ENCODE peak calls at places on chromosomes 7 and 10, in ten cellular contexts. One of them, this sample, is unnamed.

GRCh38 chr7:159083001-159083697 is 61.5 kb downstream of the VIPR2 start:
- ATAC-seq in psoas muscle: peak; percentile 94
- ATAC-seq in HepG2: peak; percentile 22
- ATAC-seq in right lobe of liver: peak; percentile 20
- ATAC-seq in K562: no peak
- ATAC-seq in heart right ventricle: peak; percentile 68
- ATAC-seq in right cardiac atrium: peak; percentile 83
- ATAC-seq in naive thymus-derived CD4-positive, alpha-beta T cell: no peak
- ATAC-seq in foreskin keratinocyte: no peak
- ATAC-seq in GM12878: no peak
- ATAC-seq in this sample: peak; percentile 28

GRCh38 chr10:34824870-34825269 is 9.8 kb upstream of the PARD3 start:
- ATAC-seq in psoas muscle: no peak
- ATAC-seq in HepG2: peak; percentile 95
- ATAC-seq in right lobe of liver: peak; percentile 62
- ATAC-seq in K562: peak; percentile 53
- ATAC-seq in heart right ventricle: no peak
- ATAC-seq in right cardiac atrium: peak; percentile 41
- ATAC-seq in naive thymus-derived CD4-positive, alpha-beta T cell: peak; percentile 16
- ATAC-seq in foreskin keratinocyte: no peak
- ATAC-seq in GM12878: peak; percentile 85
- ATAC-seq in this sample: no peak

GRCh38 chr10:58050575-58050974 is 217.1 kb downstream of the IPMK start:
- ATAC-seq in psoas muscle: no peak
- ATAC-seq in HepG2: no peak
- ATAC-seq in right lobe of liver: no peak
- ATAC-seq in K562: no peak
- ATAC-seq in heart right ventricle: no peak
- ATAC-seq in right cardiac atrium: no peak
- ATAC-seq in naive thymus-derived CD4-positive, alpha-beta T cell: no peak
- ATAC-seq in foreskin keratinocyte: no peak
- ATAC-seq in GM12878: no peak
- ATAC-seq in this sample: no peak

GRCh38 chr7:115368998-115369397 is 447.1 kb downstream of the MDFIC start:
- ATAC-seq in psoas muscle: no peak
- ATAC-seq in HepG2: no peak
- ATAC-seq in right lobe of liver: no peak
- ATAC-seq in K562: no peak
- ATAC-seq in heart right ventricle: no peak
- ATAC-seq in right cardiac atrium: no peak
- ATAC-seq in naive thymus-derived CD4-positive, alpha-beta T cell: no peak
- ATAC-seq in foreskin keratinocyte: no peak
- ATAC-seq in GM12878: peak; percentile 86
- ATAC-seq in this sample: no peak

GRCh38 chr10:122688293-122688989 is 11.2 kb downstream of the C10orf120 start:
- ATAC-seq in psoas muscle: no peak
- ATAC-seq in HepG2: no peak
- ATAC-seq in right lobe of liver: peak; percentile 31
- ATAC-seq in K562: no peak
- ATAC-seq in heart right ventricle: peak; percentile 90
- ATAC-seq in right cardiac atrium: peak; percentile 82
- ATAC-seq in naive thymus-derived CD4-positive, alpha-beta T cell: no peak
- ATAC-seq in foreskin keratinocyte: no peak
- ATAC-seq in GM12878: no peak
- ATAC-seq in this sample: peak; percentile 57

GRCh38 chr10:100519321-100520051 is at the start of gene SEC31B:
- ATAC-seq in psoas muscle: peak; percentile 72
- ATAC-seq in HepG2: peak; percentile 97
- ATAC-seq in right lobe of liver: peak; percentile 79
- ATAC-seq in K562: no peak
- ATAC-seq in heart right ventricle: peak; percentile 91
- ATAC-seq in right cardiac atrium: peak; percentile 83
- ATAC-seq in naive thymus-derived CD4-positive, alpha-beta T cell: peak; percentile 13
- ATAC-seq in foreskin keratinocyte: peak; percentile 19
- ATAC-seq in GM12878: peak; percentile 23
- ATAC-seq in this sample: peak; percentile 76

GRCh38 chr10:126501828-126502227 is 113.6 kb upstream of the ADAM12 start:
- ATAC-seq in psoas muscle: no peak
- ATAC-seq in HepG2: no peak
- ATAC-seq in right lobe of liver: no peak
- ATAC-seq in K562: no peak
- ATAC-seq in heart right ventricle: no peak
- ATAC-seq in right cardiac atrium: no peak
- ATAC-seq in naive thymus-derived CD4-positive, alpha-beta T cell: no peak
- ATAC-seq in foreskin keratinocyte: no peak
- ATAC-seq in GM12878: no peak
- ATAC-seq in this sample: no peak

GRCh38 chr10:31698169-31698890 is 230.3 kb downstream of the ARHGAP12 start:
- ATAC-seq in psoas muscle: peak; percentile 71
- ATAC-seq in HepG2: no peak
- ATAC-seq in right lobe of liver: peak; percentile 18
- ATAC-seq in K562: no peak
- ATAC-seq in heart right ventricle: peak; percentile 61
- ATAC-seq in right cardiac atrium: peak; percentile 73
- ATAC-seq in naive thymus-derived CD4-positive, alpha-beta T cell: no peak
- ATAC-seq in foreskin keratinocyte: no peak
- ATAC-seq in GM12878: no peak
- ATAC-seq in this sample: peak; percentile 79

GRCh38 chr7:34282271-34282670 is 375.7 kb upstream of the NPSR1 start:
- ATAC-seq in psoas muscle: no peak
- ATAC-seq in HepG2: no peak
- ATAC-seq in right lobe of liver: no peak
- ATAC-seq in K562: no peak
- ATAC-seq in heart right ventricle: no peak
- ATAC-seq in right cardiac atrium: no peak
- ATAC-seq in naive thymus-derived CD4-positive, alpha-beta T cell: no peak
- ATAC-seq in foreskin keratinocyte: no peak
- ATAC-seq in GM12878: no peak
- ATAC-seq in this sample: no peak

GRCh38 chr10:23100331-23101030 is 5.1 kb downstream of the MSRB2 start:
- ATAC-seq in psoas muscle: no peak
- ATAC-seq in HepG2: no peak
- ATAC-seq in right lobe of liver: no peak
- ATAC-seq in K562: no peak
- ATAC-seq in heart right ventricle: peak; percentile 20
- ATAC-seq in right cardiac atrium: no peak
- ATAC-seq in naive thymus-derived CD4-positive, alpha-beta T cell: no peak
- ATAC-seq in foreskin keratinocyte: no peak
- ATAC-seq in GM12878: no peak
- ATAC-seq in this sample: no peak

GRCh38 chr10:80540644-80541143 is 3.0 kb downstream of the SH2D4B start:
- ATAC-seq in psoas muscle: no peak
- ATAC-seq in HepG2: no peak
- ATAC-seq in right lobe of liver: no peak
- ATAC-seq in K562: no peak
- ATAC-seq in heart right ventricle: peak; percentile 67
- ATAC-seq in right cardiac atrium: no peak
- ATAC-seq in naive thymus-derived CD4-positive, alpha-beta T cell: no peak
- ATAC-seq in foreskin keratinocyte: peak; percentile 50
- ATAC-seq in GM12878: peak; percentile 68
- ATAC-seq in this sample: no peak

GRCh38 chr10:60669491-60669890 is 108.8 kb upstream of the CDK1 start:
- ATAC-seq in psoas muscle: no peak
- ATAC-seq in HepG2: no peak
- ATAC-seq in right lobe of liver: no peak
- ATAC-seq in K562: no peak
- ATAC-seq in heart right ventricle: no peak
- ATAC-seq in right cardiac atrium: no peak
- ATAC-seq in naive thymus-derived CD4-positive, alpha-beta T cell: no peak
- ATAC-seq in foreskin keratinocyte: no peak
- ATAC-seq in GM12878: no peak
- ATAC-seq in this sample: no peak

GRCh38 chr10:28594401-28594800 is 61.5 kb downstream of the WAC start:
- ATAC-seq in psoas muscle: no peak
- ATAC-seq in HepG2: no peak
- ATAC-seq in right lobe of liver: no peak
- ATAC-seq in K562: no peak
- ATAC-seq in heart right ventricle: no peak
- ATAC-seq in right cardiac atrium: no peak
- ATAC-seq in naive thymus-derived CD4-positive, alpha-beta T cell: peak; percentile 93
- ATAC-seq in foreskin keratinocyte: no peak
- ATAC-seq in GM12878: no peak
- ATAC-seq in this sample: no peak

GRCh38 chr7:36157506-36158320 is 4.7 kb downstream of the EEPD1 start:
- ATAC-seq in psoas muscle: no peak
- ATAC-seq in HepG2: peak; percentile 16
- ATAC-seq in right lobe of liver: peak; percentile 45
- ATAC-seq in K562: no peak
- ATAC-seq in heart right ventricle: no peak
- ATAC-seq in right cardiac atrium: no peak
- ATAC-seq in naive thymus-derived CD4-positive, alpha-beta T cell: no peak
- ATAC-seq in foreskin keratinocyte: peak; percentile 35
- ATAC-seq in GM12878: no peak
- ATAC-seq in this sample: no peak

GRCh38 chr7:158842486-158842885 is 13.2 kb upstream of the ESYT2 start:
- ATAC-seq in psoas muscle: no peak
- ATAC-seq in HepG2: no peak
- ATAC-seq in right lobe of liver: no peak
- ATAC-seq in K562: no peak
- ATAC-seq in heart right ventricle: no peak
- ATAC-seq in right cardiac atrium: no peak
- ATAC-seq in naive thymus-derived CD4-positive, alpha-beta T cell: peak; percentile 37
- ATAC-seq in foreskin keratinocyte: no peak
- ATAC-seq in GM12878: no peak
- ATAC-seq in this sample: no peak

GRCh38 chr10:11949152-11949551 is 93.5 kb downstream of the UPF2 start:
- ATAC-seq in psoas muscle: no peak
- ATAC-seq in HepG2: no peak
- ATAC-seq in right lobe of liver: no peak
- ATAC-seq in K562: no peak
- ATAC-seq in heart right ventricle: no peak
- ATAC-seq in right cardiac atrium: no peak
- ATAC-seq in naive thymus-derived CD4-positive, alpha-beta T cell: no peak
- ATAC-seq in foreskin keratinocyte: no peak
- ATAC-seq in GM12878: peak; percentile 63
- ATAC-seq in this sample: no peak

GRCh38 chr10:132592790-132593788 is 55.5 kb downstream of the INPP5A start:
- ATAC-seq in psoas muscle: no peak
- ATAC-seq in HepG2: no peak
- ATAC-seq in right lobe of liver: peak; percentile 28
- ATAC-seq in K562: no peak
- ATAC-seq in heart right ventricle: no peak
- ATAC-seq in right cardiac atrium: no peak
- ATAC-seq in naive thymus-derived CD4-positive, alpha-beta T cell: peak; percentile 46
- ATAC-seq in foreskin keratinocyte: no peak
- ATAC-seq in GM12878: peak; percentile 87
- ATAC-seq in this sample: no peak

GRCh38 chr7:104017001-104017400 is 27.5 kb upstream of the RELN start:
- ATAC-seq in psoas muscle: no peak
- ATAC-seq in HepG2: no peak
- ATAC-seq in right lobe of liver: peak; percentile 33
- ATAC-seq in K562: peak; percentile 58
- ATAC-seq in heart right ventricle: no peak
- ATAC-seq in right cardiac atrium: no peak
- ATAC-seq in naive thymus-derived CD4-positive, alpha-beta T cell: no peak
- ATAC-seq in foreskin keratinocyte: no peak
- ATAC-seq in GM12878: no peak
- ATAC-seq in this sample: no peak
- H3K27ac ChIP-seq in psoas muscle: no peak overlapping the region
- H3K27ac ChIP-seq in HepG2: no peak overlapping the region
- H3K27ac ChIP-seq in right lobe of liver: no peak overlapping the region
- H3K27ac ChIP-seq in K562: no peak overlapping the region
- H3K27ac ChIP-seq in heart right ventricle: no peak overlapping the region
- H3K27ac ChIP-seq in right cardiac atrium: no peak overlapping the region
- H3K27ac ChIP-seq in naive thymus-derived CD4-positive, alpha-beta T cell: no peak overlapping the region
- H3K27ac ChIP-seq in foreskin keratinocyte: no peak overlapping the region
- H3K27ac ChIP-seq in GM12878: no peak overlapping the region
- H3K27ac ChIP-seq in this sample: no peak overlapping the region

DNA sequence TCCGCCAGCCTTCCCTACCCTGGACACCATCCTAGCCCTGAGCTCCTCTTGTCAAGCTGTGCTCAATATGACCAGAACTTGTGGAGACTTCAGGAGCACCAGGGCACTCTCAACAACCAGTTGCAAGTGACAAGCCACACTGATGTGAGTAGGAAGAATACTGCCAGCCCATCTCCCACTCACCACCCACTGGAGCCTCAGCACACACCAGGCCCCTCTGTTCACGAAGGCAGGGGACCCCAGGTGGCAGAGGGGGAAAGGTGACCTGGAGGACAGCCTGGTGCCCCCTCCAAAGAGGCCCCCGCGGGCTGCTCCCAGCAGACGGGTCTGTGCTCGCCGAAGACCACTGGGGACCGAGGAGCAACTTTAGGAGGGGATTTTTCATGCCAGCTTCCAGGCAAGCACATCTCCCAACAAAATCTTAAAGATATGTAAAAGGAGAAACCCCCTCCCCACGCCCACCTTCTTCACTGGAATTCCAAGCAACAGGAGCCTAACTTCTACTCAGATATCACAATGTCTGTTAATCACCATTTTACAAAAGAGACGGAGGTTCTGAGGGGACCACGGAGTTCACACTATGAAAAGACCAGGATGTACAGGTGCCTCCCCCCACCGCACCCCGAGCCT is 1.0 kb downstream of the MMD2 start:
- ATAC-seq in psoas muscle: no peak
- ATAC-seq in HepG2: peak; percentile 64
- ATAC-seq in right lobe of liver: peak; percentile 24
- ATAC-seq in K562: peak; percentile 66
- ATAC-seq in heart right ventricle: no peak
- ATAC-seq in right cardiac atrium: no peak
- ATAC-seq in naive thymus-derived CD4-positive, alpha-beta T cell: peak; percentile 12
- ATAC-seq in foreskin keratinocyte: peak; percentile 11
- ATAC-seq in GM12878: no peak
- ATAC-seq in this sample: no peak
- H3K27ac ChIP-seq in psoas muscle: no peak overlapping the region
- H3K27ac ChIP-seq in HepG2: no peak overlapping the region
- H3K27ac ChIP-seq in right lobe of liver: no peak overlapping the region
- H3K27ac ChIP-seq in K562: no peak overlapping the region
- H3K27ac ChIP-seq in heart right ventricle: no peak overlapping the region
- H3K27ac ChIP-seq in right cardiac atrium: no peak overlapping the region
- H3K27ac ChIP-seq in naive thymus-derived CD4-positive, alpha-beta T cell: no peak overlapping the region
- H3K27ac ChIP-seq in foreskin keratinocyte: no peak overlapping the region
- H3K27ac ChIP-seq in GM12878: no peak overlapping the region
- H3K27ac ChIP-seq in this sample: no peak overlapping the region

GRCh38 chr7:51080622-51081269 is 235.9 kb downstream of the COBL start:
- ATAC-seq in psoas muscle: no peak
- ATAC-seq in HepG2: no peak
- ATAC-seq in right lobe of liver: no peak
- ATAC-seq in K562: no peak
- ATAC-seq in heart right ventricle: peak; percentile 22
- ATAC-seq in right cardiac atrium: peak; percentile 42
- ATAC-seq in naive thymus-derived CD4-positive, alpha-beta T cell: no peak
- ATAC-seq in foreskin keratinocyte: no peak
- ATAC-seq in GM12878: no peak
- ATAC-seq in this sample: no peak
- H3K27ac ChIP-seq in psoas muscle: no peak overlapping the region
- H3K27ac ChIP-seq in HepG2: no peak overlapping the region
- H3K27ac ChIP-seq in right lobe of liver: no peak overlapping the region
- H3K27ac ChIP-seq in K562: no peak overlapping the region
- H3K27ac ChIP-seq in heart right ventricle: no peak overlapping the region
- H3K27ac ChIP-seq in right cardiac atrium: peak overlapping the region; percentile 79
- H3K27ac ChIP-seq in naive thymus-derived CD4-positive, alpha-beta T cell: no peak overlapping the region
- H3K27ac ChIP-seq in foreskin keratinocyte: no peak overlapping the region
- H3K27ac ChIP-seq in GM12878: no peak overlapping the region
- H3K27ac ChIP-seq in this sample: no peak overlapping the region

DNA sequence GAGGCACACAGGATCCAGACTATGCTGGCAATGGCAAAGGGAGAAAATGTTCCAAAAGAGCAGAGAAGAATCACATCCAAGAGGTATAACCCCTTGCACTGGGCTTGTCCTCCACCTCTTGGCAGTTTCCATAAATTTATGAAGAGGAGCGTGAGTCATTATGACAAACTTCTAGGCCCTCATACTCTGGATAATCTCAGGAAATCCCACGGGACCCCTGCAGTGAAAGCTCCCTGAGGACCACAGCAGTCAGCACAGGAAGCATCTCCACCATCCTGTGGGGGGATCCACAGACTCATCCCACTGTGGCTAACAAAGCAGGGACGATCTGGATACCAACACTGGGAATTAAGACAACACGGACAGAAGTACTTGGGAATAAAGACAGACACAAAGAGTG is 30.3 kb upstream of the GPAM start:
- ATAC-seq in psoas muscle: no peak
- ATAC-seq in HepG2: no peak
- ATAC-seq in right lobe of liver: no peak
- ATAC-seq in K562: no peak
- ATAC-seq in heart right ventricle: no peak
- ATAC-seq in right cardiac atrium: no peak
- ATAC-seq in naive thymus-derived CD4-positive, alpha-beta T cell: no peak
- ATAC-seq in foreskin keratinocyte: no peak
- ATAC-seq in GM12878: no peak
- ATAC-seq in this sample: no peak
- H3K27ac ChIP-seq in psoas muscle: no peak overlapping the region
- H3K27ac ChIP-seq in HepG2: no peak overlapping the region
- H3K27ac ChIP-seq in right lobe of liver: peak overlapping the region; percentile 54
- H3K27ac ChIP-seq in K562: no peak overlapping the region
- H3K27ac ChIP-seq in heart right ventricle: no peak overlapping the region
- H3K27ac ChIP-seq in right cardiac atrium: no peak overlapping the region
- H3K27ac ChIP-seq in naive thymus-derived CD4-positive, alpha-beta T cell: no peak overlapping the region
- H3K27ac ChIP-seq in foreskin keratinocyte: no peak overlapping the region
- H3K27ac ChIP-seq in GM12878: no peak overlapping the region
- H3K27ac ChIP-seq in this sample: no peak overlapping the region

This sample was measured in gastroesophageal sphincter.